ENCODE peak calls at places on chromosome 3, in eight cellular contexts. R, F, X, K, M, E, Q and D are unnamed samples.

GRCh38 chr3:135226057-135226456 is 431.0 kb downstream of the EPHB1 start:
- DNase-seq in R (no peak), F (no peak), X (no peak), K (no peak), M (no peak), E (peak), Q (no peak), D (no peak)

GRCh38 chr3:157543491-157544035 is 40.3 kb upstream of the VEPH1 start:
- DNase-seq in R (no peak), F (no peak), X (no peak), K (no peak), M (peak), E (no peak), Q (no peak), D (peak)

GRCh38 chr3:160885791-160886286 is 129.8 kb downstream of the PPM1L start:
- DNase-seq in R (peak), F (peak), X (peak), K (peak), M (peak), E (peak), Q (no peak), D (peak)

GRCh38 chr3:66259721-66260255 is 39.0 kb downstream of the SLC25A26 start:
- DNase-seq in R (no peak), F (no peak), X (no peak), K (no peak), M (peak), E (no peak), Q (no peak), D (peak)

GRCh38 chr3:20912406-20912805 is 726.4 kb upstream of the SGO1 start:
- DNase-seq in R (no peak), F (no peak), X (no peak), K (no peak), M (no peak), E (no peak), Q (peak), D (no peak)

GRCh38 chr3:27568393-27568792 is 84.2 kb upstream of the SLC4A7 start:
- DNase-seq in R (peak), F (peak), X (peak), K (peak), M (peak), E (peak), Q (peak), D (peak)

GRCh38 chr3:85475346-85475745 is 516.6 kb downstream of the CADM2 start:
- DNase-seq in R (no peak), F (no peak), X (no peak), K (no peak), M (no peak), E (no peak), Q (no peak), D (no peak)

GRCh38 chr3:14482271-14482721 is 57.8 kb downstream of the GRIP2 start:
- DNase-seq in R (no peak), F (peak), X (no peak), K (no peak), M (peak), E (no peak), Q (no peak), D (no peak)

GRCh38 chr3:128145279-128145678 is 8.0 kb upstream of the EEFSEC start:
- DNase-seq in R (peak), F (no peak), X (no peak), K (no peak), M (no peak), E (peak), Q (no peak), D (no peak)

GRCh38 chr3:69831737-69832136 is 92.5 kb downstream of the MITF start:
- DNase-seq in R (no peak), F (no peak), X (no peak), K (no peak), M (no peak), E (no peak), Q (no peak), D (no peak)

GRCh38 chr3:87595798-87596197 is 319.4 kb upstream of the POU1F1 start:
- DNase-seq in R (no peak), F (peak), X (no peak), K (peak), M (no peak), E (no peak), Q (no peak), D (no peak)

GRCh38 chr3:142366434-142366833 is 81.4 kb downstream of the XRN1 start:
- DNase-seq in R (no peak), F (no peak), X (no peak), K (no peak), M (peak), E (no peak), Q (no peak), D (peak)

GRCh38 chr3:151330374-151330773 is 1.0 kb upstream of the P2RY13 start:
- DNase-seq in R (no peak), F (no peak), X (no peak), K (no peak), M (no peak), E (no peak), Q (no peak), D (no peak)

GRCh38 chr3:169769287-169770181 is at the start of gene ACTRT3:
- DNase-seq in R (peak), F (peak), X (peak), K (peak), M (peak), E (peak), Q (no peak), D (peak)

DNA sequence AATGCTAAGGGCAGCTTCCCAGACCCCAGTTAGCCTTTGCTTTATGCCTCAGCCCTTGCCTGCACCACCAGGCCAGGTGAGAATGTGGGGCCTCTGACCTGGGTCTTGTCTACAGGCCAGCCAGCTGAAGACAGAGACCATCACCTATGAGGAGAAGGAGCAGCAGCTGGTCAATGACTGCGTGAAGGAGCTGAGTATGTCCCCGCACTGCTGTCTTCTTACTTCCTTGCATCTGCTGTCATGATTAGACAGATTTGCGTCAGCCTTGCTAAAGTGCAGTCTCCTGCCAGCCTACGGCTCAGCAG is 74.6 kb downstream of the CCK start:
- DNase-seq in R (no peak), F (no peak), X (no peak), K (no peak), M (no peak), E (no peak), Q (no peak), D (no peak)
- TF ChIP-seq CTCF in R (no peak), F (no peak), X (no peak), K (peak), M (no peak), E (no peak), Q (no peak), D (no peak)

DNA sequence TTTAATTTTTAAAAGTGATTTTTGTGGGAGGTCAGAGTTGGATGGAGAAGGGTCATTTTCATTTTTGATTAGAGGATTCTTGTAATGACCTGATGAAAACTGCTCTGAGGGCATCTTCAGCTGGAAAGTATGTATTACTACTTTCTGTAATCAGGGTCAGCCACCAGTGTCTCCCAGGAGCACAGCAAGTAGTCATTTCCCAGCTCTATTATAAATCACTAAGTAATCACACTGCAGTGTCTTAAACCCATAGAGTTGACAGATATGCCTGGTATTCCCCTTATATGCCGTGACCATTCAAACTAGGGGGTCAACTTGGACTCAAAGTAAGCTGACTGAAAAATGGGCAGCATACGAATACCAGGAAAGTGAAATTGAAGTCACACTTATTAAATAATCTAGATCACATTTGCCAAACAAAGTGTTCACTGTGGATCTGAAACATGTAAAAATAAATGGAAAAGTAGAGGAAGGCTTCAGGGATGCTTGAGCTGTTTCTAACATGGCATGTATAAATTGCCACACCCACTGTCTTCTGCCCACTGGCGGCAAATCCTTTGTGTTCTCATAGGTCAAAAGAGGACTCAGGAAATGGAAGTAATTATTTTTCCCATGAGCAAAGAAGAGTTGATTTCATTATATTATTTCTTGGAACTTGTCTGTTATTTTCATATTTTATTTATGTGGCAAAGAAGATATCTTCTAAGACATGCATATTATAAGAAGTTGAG is 105.7 kb downstream of the MBNL1 start:
- DNase-seq in R (no peak), F (peak), X (no peak), K (no peak), M (no peak), E (no peak), Q (no peak), D (peak)
- H3K4me3 ChIP-seq in R (no peak), F (no peak), X (no peak), K (no peak), M (no peak), E (no peak), Q (no peak), D (no peak)

GRCh38 chr3:52108302-52109232 is 45.7 kb downstream of the POC1A start:
- DNase-seq in R (no peak), F (peak), X (no peak), K (no peak), M (peak), E (peak), Q (no peak), D (peak)
- TF ChIP-seq CTCF in R (no peak), F (peak), X (no peak), K (no peak), M (peak), E (no peak), Q (peak), D (peak)

DNA sequence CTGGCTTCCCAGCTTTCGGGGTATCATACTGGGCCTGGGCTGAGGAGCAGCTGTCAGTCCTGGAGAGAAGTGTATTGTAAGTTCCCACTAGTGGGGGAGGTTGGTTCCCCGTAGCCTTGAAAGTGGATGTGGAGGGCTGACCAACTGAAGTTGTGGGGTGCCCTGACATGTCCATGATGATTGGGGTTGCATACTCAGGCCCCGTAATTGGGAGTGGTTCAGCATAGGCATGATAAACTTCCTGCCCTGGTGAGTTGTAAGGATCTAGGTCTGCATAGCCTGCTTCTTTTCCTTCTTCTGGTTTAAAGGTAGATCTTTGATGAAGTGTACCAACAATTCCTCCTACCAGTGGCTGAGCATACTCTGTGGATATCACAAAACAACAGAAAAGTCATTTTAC is 36.3 kb downstream of the ST3GAL6 start:
- DNase-seq in R (no peak), F (no peak), X (no peak), K (no peak), M (no peak), E (no peak), Q (no peak), D (no peak)
- H3K4me3 ChIP-seq in R (no peak), F (no peak), X (no peak), K (no peak), M (no peak), E (no peak), Q (no peak), D (no peak)

DNA sequence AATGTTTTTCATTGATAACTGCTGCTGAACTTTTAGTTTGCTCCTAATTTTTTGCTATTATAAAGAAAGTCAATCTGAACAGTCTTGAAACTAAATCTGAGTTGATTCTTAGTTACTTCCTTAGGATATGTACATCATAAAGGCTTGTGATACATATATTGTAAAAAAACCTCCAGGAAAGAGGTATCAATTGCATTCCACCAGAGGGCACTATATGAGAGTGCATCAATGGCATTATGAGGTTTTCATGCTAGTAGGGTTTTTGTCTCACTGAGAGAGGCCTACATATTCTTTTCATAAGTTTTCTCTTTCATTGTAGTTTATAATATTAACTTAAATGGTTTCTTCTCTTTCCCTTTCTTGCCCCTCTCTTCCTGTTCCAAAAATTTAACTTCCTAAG is 46.9 kb downstream of the PIK3R4 start:
- DNase-seq in R (no peak), F (peak), X (no peak), K (no peak), M (peak), E (no peak), Q (no peak), D (peak)
- TF ChIP-seq CTCF in R (peak), F (peak), X (no peak), K (peak), M (peak), E (peak), Q (peak), D (peak)